ENCODE peak calls at places on chromosomes 11 and 22, in nine cellular contexts. Z is epithelial cell of esophagus; P is uterus; F is upper lobe of right lung; W is GM20000; H is BE2C; J is glutamatergic neuron; T is AG09309; S is CD8-positive, alpha-beta T cell. M is an unnamed sample.

GRCh38 chr11:28621648-28622215 is 513.5 kb downstream of the METTL15 start:
- DNase-seq in Z (no peak), P (peak), F (no peak), W (no peak), H (no peak), J (no peak), T (no peak), S (no peak), M (no peak)

GRCh38 chr11:73404048-73404447 is 27.8 kb downstream of the RELT start:
- DNase-seq in Z (peak), P (peak), F (no peak), W (no peak), H (peak), J (peak), T (no peak), S (no peak), M (no peak)

GRCh38 chr11:78432956-78433355 is 15.3 kb upstream of the GAB2 start:
- DNase-seq in Z (peak), P (no peak), F (no peak), W (no peak), H (peak), J (no peak), T (no peak), S (no peak), M (no peak)

GRCh38 chr11:63022422-63022821 is 6.8 kb upstream of the SLC22A8 start:
- DNase-seq in Z (no peak), P (no peak), F (no peak), W (no peak), H (peak), J (no peak), T (no peak), S (no peak), M (no peak)

GRCh38 chr11:36053901-36054300 is 110.0 kb downstream of the LDLRAD3 start:
- DNase-seq in Z (no peak), P (no peak), F (no peak), W (no peak), H (no peak), J (no peak), T (no peak), S (no peak), M (no peak)

GRCh38 chr22:22927888-22928665 is 40.5 kb downstream of the IGLL5 start:
- DNase-seq in Z (no peak), P (no peak), F (no peak), W (no peak), H (no peak), J (no peak), T (no peak), S (no peak), M (no peak)

GRCh38 chr11:95363189-95363588 is 132.2 kb upstream of the SESN3 start:
- DNase-seq in Z (peak), P (no peak), F (no peak), W (no peak), H (no peak), J (no peak), T (no peak), S (no peak), M (no peak)

GRCh38 chr22:31840581-31840980 is 86.8 kb downstream of the DEPDC5 start:
- DNase-seq in Z (no peak), P (no peak), F (no peak), W (no peak), H (no peak), J (no peak), T (no peak), S (no peak), M (no peak)

GRCh38 chr11:122735031-122735430 is 79.5 kb downstream of the UBASH3B start:
- DNase-seq in Z (no peak), P (no peak), F (no peak), W (no peak), H (no peak), J (no peak), T (no peak), S (no peak), M (no peak)

GRCh38 chr22:47813661-47814060 is 1051.2 kb downstream of the TBC1D22A start:
- DNase-seq in Z (no peak), P (no peak), F (no peak), W (no peak), H (no peak), J (no peak), T (no peak), S (no peak), M (no peak)

GRCh38 chr11:2549080-2549479 is 104.3 kb downstream of the KCNQ1 start:
- DNase-seq in Z (no peak), P (no peak), F (no peak), W (no peak), H (peak), J (peak), T (no peak), S (no peak), M (no peak)

GRCh38 chr22:41512421-41513194 is 31.7 kb downstream of the POLR3H start:
- DNase-seq in Z (peak), P (peak), F (no peak), W (no peak), H (peak), J (peak), T (no peak), S (no peak), M (no peak)

GRCh38 chr22:41504397-41504796 is 35.5 kb downstream of the ACO2 start:
- DNase-seq in Z (peak), P (peak), F (no peak), W (no peak), H (no peak), J (peak), T (no peak), S (no peak), M (no peak)

GRCh38 chr22:41507330-41508063 is 36.8 kb downstream of the POLR3H start:
- DNase-seq in Z (no peak), P (no peak), F (no peak), W (no peak), H (no peak), J (no peak), T (no peak), S (no peak), M (no peak)

GRCh38 chr22:41511521-41511968 is 32.7 kb downstream of the POLR3H start:
- DNase-seq in Z (no peak), P (no peak), F (no peak), W (no peak), H (no peak), J (no peak), T (no peak), S (no peak), M (no peak)

DNA sequence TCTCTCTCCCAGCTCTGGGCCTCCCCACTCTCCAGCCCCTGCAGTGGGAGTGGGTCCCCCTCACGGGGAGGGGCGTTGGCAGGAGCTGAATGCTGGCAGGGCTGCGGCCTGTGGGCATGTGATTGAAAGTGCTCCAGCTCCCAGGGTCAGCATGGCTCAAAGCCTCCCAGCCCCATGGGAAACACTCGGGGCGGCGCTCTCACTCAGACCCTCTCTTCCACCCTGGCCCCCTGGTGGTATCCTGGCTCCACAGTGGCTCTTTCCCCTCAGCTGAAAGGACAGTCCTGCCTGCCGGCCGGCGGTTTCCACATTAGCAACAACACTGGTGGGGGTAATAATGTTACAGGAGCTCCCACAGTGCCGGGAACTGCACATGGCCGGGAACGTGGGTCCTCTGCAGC is 35.5 kb downstream of the POLR3H start:
- DNase-seq in Z (no peak), P (no peak), F (no peak), W (no peak), H (peak), J (peak), T (no peak), S (no peak), M (no peak)
- TF ChIP-seq CTCF in Z (no peak), P (peak), F (no peak), W (no peak), H (peak), J (peak), T (no peak), S (no peak), M (no peak)

GRCh38 chr22:40732996-40733292 is 53.7 kb downstream of the MCHR1 start:
- DNase-seq in Z (no peak), P (no peak), F (no peak), W (no peak), H (no peak), J (no peak), T (no peak), S (no peak), M (no peak)
- TF ChIP-seq CTCF in Z (no peak), P (no peak), F (no peak), W (no peak), H (no peak), J (no peak), T (no peak), S (no peak), M (no peak)

GRCh38 chr22:32951081-32951806 is 106.9 kb downstream of the SYN3 start:
- DNase-seq in Z (no peak), P (no peak), F (no peak), W (no peak), H (peak), J (peak), T (no peak), S (no peak), M (no peak)
- TF ChIP-seq CTCF in Z (no peak), P (no peak), F (peak), W (no peak), H (peak), J (peak), T (no peak), S (no peak), M (no peak)

GRCh38 chr11:104333977-104334376 is 170.0 kb upstream of the PDGFD start:
- DNase-seq in Z (peak), P (no peak), F (no peak), W (no peak), H (peak), J (peak), T (no peak), S (no peak), M (no peak)
- TF ChIP-seq CTCF in Z (peak), P (no peak), F (no peak), W (peak), H (peak), J (peak), T (peak), S (no peak), M (no peak)

DNA sequence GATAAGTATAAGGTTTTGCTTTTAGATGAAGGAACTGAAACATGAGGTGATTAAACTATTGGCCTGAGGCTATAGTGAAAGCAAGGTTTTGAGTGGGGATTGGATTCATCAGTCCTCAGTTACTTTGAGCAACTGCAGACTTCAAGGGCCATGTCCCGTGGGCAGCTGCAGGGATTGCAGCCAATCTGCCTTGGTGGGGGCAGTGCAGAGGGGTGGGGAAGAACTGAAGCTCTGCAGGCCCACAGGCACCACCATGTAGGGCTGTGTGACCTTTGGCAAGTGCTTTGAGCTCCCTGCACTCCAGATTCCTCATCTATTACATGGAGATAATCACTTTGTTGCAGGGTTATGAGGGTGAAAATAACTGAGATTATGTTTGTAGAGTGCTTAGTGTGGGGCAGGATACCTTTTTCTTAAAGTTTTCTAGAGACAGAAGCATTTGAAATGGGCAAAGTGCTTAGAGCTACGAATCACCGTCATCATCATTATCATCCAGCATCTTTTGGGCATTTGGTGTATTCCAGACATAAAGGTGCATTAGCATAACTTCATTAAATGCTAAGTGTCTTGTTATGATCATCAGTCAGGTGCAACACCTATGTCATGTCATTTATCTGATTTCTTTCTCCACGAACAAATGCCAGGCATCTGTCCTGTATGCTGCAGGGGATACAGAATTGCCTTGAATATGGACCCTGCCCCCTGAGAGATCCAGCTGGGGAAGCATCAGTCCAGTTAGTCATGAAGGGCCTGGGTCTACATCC is 72.1 kb upstream of the TENM4 start:
- DNase-seq in Z (no peak), P (no peak), F (no peak), W (no peak), H (peak), J (no peak), T (no peak), S (no peak), M (no peak)
- TF ChIP-seq CTCF in Z (no peak), P (no peak), F (no peak), W (no peak), H (peak), J (no peak), T (no peak), S (no peak), M (no peak)